ENCODE peak calls at places on chromosomes 13 and 19, in eight cellular contexts. A, J, Y, B, T, O, S and R are unnamed samples.

GRCh38 chr19:32224371-32225244 is 120.8 kb upstream of the ZNF507 start:
- DNase-seq in S (no peak), O (peak; percentile 64), Y (peak; percentile 74), A (peak; percentile 27), J (peak; percentile 91), B (peak; percentile 82), T (peak; percentile 50), R (no peak)

GRCh38 chr19:46886546-46887239 is 25.9 kb downstream of the ARHGAP35 start:
- DNase-seq in B (no peak), O (no peak), J (no peak), S (no peak), Y (no peak), A (no peak), T (no peak), R (no peak)

GRCh38 chr19:6481541-6482342 is at the start of gene DENND1C:
- DNase-seq in S (peak; percentile 56), O (peak; percentile 67), Y (peak; percentile 78), B (peak; percentile 70), T (peak; percentile 59), J (no peak), A (no peak), R (no peak)

GRCh38 chr13:110664074-110664473 is 41.8 kb downstream of the CARS2 start:
- DNase-seq in J (no peak), O (no peak), A (no peak), Y (no peak), B (no peak), T (no peak), S (no peak), R (no peak)

GRCh38 chr19:6458695-6459355 is 767 bp downstream of the SLC25A23 start:
- DNase-seq in O (no peak), B (peak; percentile 11), T (no peak), Y (no peak), S (no peak), J (no peak), A (no peak), R (no peak)

GRCh38 chr13:37375724-37376123 is 222.8 kb downstream of the POSTN start:
- DNase-seq in J (no peak), A (no peak), T (no peak), B (no peak), O (no peak), Y (no peak), S (no peak), R (no peak)

GRCh38 chr19:42273407-42274064 is 4.5 kb downstream of the CIC start:
- DNase-seq in O (no peak), S (peak; percentile 38), T (no peak), B (no peak), J (no peak), A (no peak), Y (peak; percentile 40), R (no peak)

GRCh38 chr19:19443902-19444693 is 38.6 kb downstream of the GATAD2A start:
- DNase-seq in Y (no peak), A (no peak), O (no peak), B (no peak), J (no peak), S (no peak), T (no peak), R (no peak)

GRCh38 chr13:111323950-111324651 is 3.7 kb downstream of the TEX29 start:
- DNase-seq in T (no peak), A (no peak), S (no peak), B (no peak), O (no peak), J (no peak), Y (no peak), R (no peak)

GRCh38 chr13:65825039-65825438 is 1405.1 kb downstream of the PCDH9 start:
- DNase-seq in A (no peak), B (no peak), J (no peak), S (no peak), Y (no peak), T (no peak), O (no peak), R (no peak)

GRCh38 chr19:47608908-47609879 is at the start of gene BICRA:
- DNase-seq in S (peak; percentile 75), Y (peak; percentile 91), T (peak; percentile 85), A (peak; percentile 72), B (peak; percentile 95), J (peak; percentile 84), O (peak; percentile 41), R (peak; percentile 42)

GRCh38 chr19:18308051-18308947 is 14.6 kb downstream of the LSM4 start:
- DNase-seq in Y (no peak), O (no peak), J (no peak), S (no peak), B (no peak), T (no peak), A (no peak), R (no peak)

GRCh38 chr19:18310118-18310909 is 12.6 kb downstream of the LSM4 start:
- DNase-seq in J (no peak), Y (no peak), A (no peak), O (no peak), T (no peak), S (no peak), B (no peak), R (no peak)

GRCh38 chr19:18306903-18307681 is 15.8 kb downstream of the LSM4 start:
- DNase-seq in T (peak; percentile 33), Y (no peak), A (no peak), O (no peak), B (no peak), J (no peak), S (no peak), R (no peak)

GRCh38 chr19:18309525-18310064 is 13.3 kb downstream of the LSM4 start:
- DNase-seq in B (no peak), O (no peak), A (no peak), T (no peak), Y (no peak), J (no peak), S (no peak), R (no peak)

GRCh38 chr19:18308948-18309325 is 13.9 kb downstream of the LSM4 start:
- DNase-seq in S (no peak), Y (no peak), B (no peak), J (no peak), T (no peak), A (no peak), O (no peak), R (no peak)
- H3K27ac ChIP-seq in S (no peak overlapping the region), Y (no peak overlapping the region), B (no peak overlapping the region), J (peak overlapping the region; percentile 43), T (no peak overlapping the region), A (no peak overlapping the region), O (no peak overlapping the region), R (peak overlapping the region; percentile 99)

GRCh38 chr13:49370390-49370789 is 73.5 kb downstream of the CAB39L start:
- DNase-seq in O (no peak), A (no peak), Y (no peak), B (peak; percentile 28), S (no peak), T (no peak), J (no peak), R (no peak)
- H3K27ac ChIP-seq in O (no peak overlapping the region), A (no peak overlapping the region), Y (no peak overlapping the region), B (no peak overlapping the region), S (no peak overlapping the region), T (no peak overlapping the region), J (no peak overlapping the region), R (no peak overlapping the region)

GRCh38 chr13:46296920-46297319 is 85.2 kb downstream of the LRRC63 start:
- DNase-seq in J (no peak), A (peak; percentile 65), Y (no peak), S (no peak), T (no peak), B (no peak), O (no peak), R (no peak)
- H3K27ac ChIP-seq in J (peak overlapping the region; percentile 68), A (peak overlapping the region; percentile 88), Y (peak overlapping the region; percentile 70), S (peak overlapping the region; percentile 66), T (peak overlapping the region; percentile 57), B (no peak overlapping the region), O (no peak overlapping the region), R (no peak overlapping the region)

DNA sequence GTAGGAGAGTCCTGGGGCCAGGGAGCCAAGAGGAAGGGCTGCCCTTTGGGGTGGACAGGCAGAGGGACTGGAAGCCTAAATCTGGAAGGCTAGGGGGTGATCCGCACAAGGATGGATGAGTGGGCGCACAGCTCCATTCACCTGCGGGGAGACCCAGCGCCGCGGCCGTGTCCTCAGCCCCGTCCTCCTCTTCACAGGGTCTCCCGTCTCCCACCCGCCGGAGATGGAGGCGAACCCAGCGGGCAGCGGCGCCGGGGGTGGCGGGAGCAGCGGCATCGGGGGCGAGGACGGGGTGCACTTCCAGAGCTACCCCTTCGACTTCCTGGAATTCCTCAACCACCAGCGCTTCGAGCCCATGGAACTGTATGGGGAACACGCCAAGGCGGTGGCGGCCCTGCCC is 7.9 kb downstream of the ZNF865 start:
- DNase-seq in Y (no peak), B (no peak), J (no peak), T (no peak), O (no peak), A (no peak), S (no peak), R (no peak)
- H3K27ac ChIP-seq in Y (no peak overlapping the region), B (no peak overlapping the region), J (no peak overlapping the region), T (no peak overlapping the region), O (no peak overlapping the region), A (no peak overlapping the region), S (no peak overlapping the region), R (no peak overlapping the region)

GRCh38 chr13:49356224-49356623 is 87.6 kb downstream of the CAB39L start:
- DNase-seq in Y (no peak), B (no peak), T (no peak), S (no peak), J (no peak), A (peak; percentile 52), O (no peak), R (no peak)
- H3K27ac ChIP-seq in Y (no peak overlapping the region), B (no peak overlapping the region), T (no peak overlapping the region), S (no peak overlapping the region), J (no peak overlapping the region), A (no peak overlapping the region), O (no peak overlapping the region), R (peak overlapping the region; percentile 93)

GRCh38 chr13:107447591-107447990 is 767.7 kb downstream of the LIG4 start:
- DNase-seq in T (no peak), B (no peak), Y (no peak), A (no peak), S (no peak), J (no peak), O (no peak), R (no peak)

GRCh38 chr13:107456431-107456830 is 758.9 kb downstream of the LIG4 start:
- DNase-seq in Y (no peak), A (no peak), J (no peak), S (no peak), T (no peak), O (no peak), B (no peak), R (no peak)

GRCh38 chr13:107450426-107450825 is 764.9 kb downstream of the LIG4 start:
- DNase-seq in J (no peak), Y (no peak), S (no peak), B (no peak), T (no peak), A (no peak), O (no peak), R (no peak)

GRCh38 chr13:107452833-107453232 is 762.5 kb downstream of the LIG4 start:
- DNase-seq in Y (no peak), B (no peak), A (no peak), J (no peak), S (no peak), O (no peak), T (no peak), R (no peak)

DNA sequence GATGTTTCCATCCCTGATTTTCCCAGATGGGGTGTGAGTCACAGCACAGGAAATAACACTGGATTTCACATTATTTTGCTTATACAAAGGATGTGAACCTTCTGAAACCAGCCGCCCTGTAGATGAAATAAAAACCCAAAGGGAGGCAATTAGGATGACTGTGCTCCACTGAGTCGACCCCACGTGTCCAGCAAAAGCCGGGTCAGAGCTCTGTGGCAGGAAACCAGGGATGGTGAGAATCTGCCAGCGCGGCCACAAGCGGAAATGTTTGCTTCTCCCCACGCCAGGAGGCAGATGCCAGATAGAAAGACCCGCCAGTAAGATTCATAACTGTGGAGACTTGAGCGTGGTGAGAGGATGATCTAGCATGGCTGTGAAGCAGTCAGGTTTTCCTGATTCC is 764.4 kb downstream of the LIG4 start:
- DNase-seq in B (no peak), S (no peak), A (no peak), T (no peak), Y (no peak), O (no peak), J (no peak), R (peak; percentile 16)
- H3K27ac ChIP-seq in B (no peak overlapping the region), S (no peak overlapping the region), A (no peak overlapping the region), T (no peak overlapping the region), Y (no peak overlapping the region), O (no peak overlapping the region), J (no peak overlapping the region), R (peak overlapping the region; percentile 43)